ENCODE peak calls at places on chromosomes 6 and 20, in eight cellular contexts. Z is astrocyte of the spinal cord, U is body of pancreas, B is pancreas, F is testis, D is cardiac fibroblast, O is fibroblast of the aortic adventitia, J is vagina. W is an unnamed sample.

GRCh38 chr20:25321991-25322390 is 68.6 kb downstream of the ABHD12 start:
- DNase-seq in Z (no peak), U (no peak), B (no peak), F (no peak), D (no peak), O (no peak), J (no peak), W (no peak)

GRCh38 chr6:13359287-13359686 is 30.9 kb upstream of the TBC1D7 start:
- DNase-seq in Z (no peak), U (no peak), B (no peak), F (no peak), D (no peak), O (no peak), J (no peak), W (no peak)

GRCh38 chr6:87396595-87397392 is 11.0 kb upstream of the CFAP206 start:
- DNase-seq in Z (no peak), U (no peak), B (no peak), F (no peak), D (no peak), O (no peak), J (no peak), W (no peak)

GRCh38 chr6:155493694-155494143 is 38.1 kb upstream of the NOX3 start:
- DNase-seq in Z (peak; percentile 99), U (peak; percentile 27), B (no peak), F (no peak), D (peak; percentile 100), O (peak; percentile 99), J (no peak), W (peak; percentile 100)

GRCh38 chr20:48054051-48054450 is 268.8 kb upstream of the SULF2 start:
- DNase-seq in Z (no peak), U (no peak), B (no peak), F (no peak), D (no peak), O (no peak), J (no peak), W (no peak)

GRCh38 chr20:8853805-8854338 is 215.0 kb upstream of the PLCB4 start:
- DNase-seq in Z (peak; percentile 84), U (peak; percentile 27), B (peak; percentile 38), F (peak; percentile 45), D (peak; percentile 90), O (peak; percentile 85), J (no peak), W (peak; percentile 81)

GRCh38 chr20:19546648-19547047 is 211.4 kb upstream of the RIN2 start:
- DNase-seq in Z (no peak), U (no peak), B (no peak), F (no peak), D (no peak), O (no peak), J (no peak), W (no peak)

GRCh38 chr6:166488081-166488685 is 98.3 kb downstream of the RAMACL start:
- DNase-seq in Z (peak; percentile 43), U (no peak), B (no peak), F (peak; percentile 67), D (peak; percentile 67), O (peak; percentile 23), J (no peak), W (peak; percentile 8)

GRCh38 chr20:40511478-40511877 is 177.6 kb downstream of the MAFB start:
- DNase-seq in Z (peak; percentile 88), U (no peak), B (no peak), F (no peak), D (peak; percentile 22), O (peak; percentile 83), J (no peak), W (peak; percentile 96)

GRCh38 chr6:3315068-3315467 is 56.3 kb downstream of the PSMG4 start:
- DNase-seq in Z (no peak), U (no peak), B (no peak), F (no peak), D (no peak), O (no peak), J (no peak), W (no peak)

GRCh38 chr6:65461121-65461520 is 245.9 kb downstream of the EYS start:
- DNase-seq in Z (no peak), U (no peak), B (no peak), F (no peak), D (no peak), O (no peak), J (no peak), W (no peak)

GRCh38 chr20:2421247-2421646 is 40.5 kb downstream of the TGM6 start:
- DNase-seq in Z (no peak), U (no peak), B (no peak), F (no peak), D (peak; percentile 1), O (peak; percentile 6), J (no peak), W (no peak)
- TF ChIP-seq CTCF in Z (no peak), U (no peak), B (no peak), F (no peak), D (peak; percentile 12), O (peak; percentile 36), J (no peak), W (peak; percentile 40)

GRCh38 chr20:62816879-62817873 is at the start of gene COL9A3:
- DNase-seq in Z (no peak), U (peak; percentile 43), B (no peak), F (no peak), D (no peak), O (no peak), J (no peak), W (no peak)
- H3K4me3 ChIP-seq in Z (no peak within 1 kb of the TSS), U (no peak within 1 kb of the TSS), B (peak within 1 kb of the TSS; percentile 12), F (peak within 1 kb of the TSS; percentile 40), D (no peak within 1 kb of the TSS), O (peak within 1 kb of the TSS; percentile 31), J (peak within 1 kb of the TSS; percentile 32), W (peak within 1 kb of the TSS; percentile 9)

DNA sequence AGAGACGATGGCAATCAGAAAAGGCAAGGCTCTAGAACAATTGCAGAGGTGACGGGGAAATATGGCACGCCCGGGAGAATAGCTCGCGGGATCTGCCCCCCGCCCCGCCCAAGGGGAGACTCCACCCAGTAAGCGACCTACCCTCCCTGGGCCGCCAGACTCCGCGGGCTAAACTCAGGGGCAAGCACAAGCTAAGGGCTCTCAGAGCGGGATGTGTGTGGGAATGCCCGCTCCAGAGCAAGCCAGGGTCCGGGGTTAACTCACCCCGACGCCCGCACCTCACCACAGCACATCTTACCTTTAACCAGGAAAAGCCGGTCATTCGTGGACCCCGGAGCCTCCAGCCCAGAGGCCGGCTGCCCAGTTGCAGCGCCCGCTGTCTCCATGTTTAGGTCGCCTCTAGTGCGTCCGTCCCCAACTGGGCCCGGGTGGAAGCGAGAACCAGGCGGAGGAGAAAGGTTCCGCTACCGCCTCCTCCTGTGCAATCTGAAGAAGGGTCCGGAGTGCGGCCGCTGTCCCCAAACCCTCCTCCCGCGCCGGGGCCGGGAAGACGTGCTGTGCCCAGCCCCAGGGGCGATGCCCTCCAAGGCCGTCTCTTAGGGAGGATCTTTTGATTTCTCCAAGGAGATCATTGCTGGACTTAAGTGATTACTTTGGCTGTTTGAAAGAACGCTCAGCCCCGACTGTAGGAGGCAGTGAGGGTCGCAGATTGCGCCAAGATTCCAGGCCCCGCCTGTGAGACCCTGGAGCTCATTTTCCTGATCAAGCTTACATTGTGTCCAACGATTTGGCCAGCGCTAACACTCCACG is at the start of gene TMEM242:
- DNase-seq in Z (peak; percentile 97), U (peak; percentile 92), B (peak; percentile 92), F (peak; percentile 91), D (peak; percentile 97), O (peak; percentile 95), J (no peak), W (peak; percentile 93)
- TF ChIP-seq CTCF in Z (peak; percentile 26), U (peak; percentile 49), B (no peak), F (peak; percentile 11), D (peak; percentile 40), O (peak; percentile 51), J (peak; percentile 27), W (peak; percentile 19)

GRCh38 chr6:30885481-30885998 is 1.2 kb downstream of the DDR1 start:
- DNase-seq in Z (no peak), U (peak; percentile 72), B (peak; percentile 65), F (no peak), D (peak; percentile 18), O (no peak), J (no peak), W (peak; percentile 21)
- H3K4me3 ChIP-seq in Z (peak overlapping the region; percentile 68), U (no peak overlapping the region), B (peak overlapping the region; percentile 75), F (peak overlapping the region; percentile 73), D (peak overlapping the region; percentile 60), O (peak overlapping the region; percentile 78), J (peak overlapping the region; percentile 82), W (peak overlapping the region; percentile 78)

GRCh38 chr20:3934628-3935027 is 45.4 kb downstream of the PANK2 start:
- DNase-seq in Z (no peak), U (no peak), B (no peak), F (no peak), D (peak; percentile 44), O (no peak), J (no peak), W (peak; percentile 47)

GRCh38 chr20:3937618-3938017 is 48.4 kb downstream of the PANK2 start:
- DNase-seq in Z (no peak), U (no peak), B (no peak), F (no peak), D (no peak), O (no peak), J (no peak), W (no peak)

GRCh38 chr20:3933126-3933684 is 44.0 kb downstream of the PANK2 start:
- DNase-seq in Z (no peak), U (no peak), B (no peak), F (no peak), D (no peak), O (no peak), J (no peak), W (no peak)

GRCh38 chr20:3935956-3936340 is 46.8 kb downstream of the PANK2 start:
- DNase-seq in Z (no peak), U (no peak), B (no peak), F (no peak), D (no peak), O (no peak), J (no peak), W (no peak)

DNA sequence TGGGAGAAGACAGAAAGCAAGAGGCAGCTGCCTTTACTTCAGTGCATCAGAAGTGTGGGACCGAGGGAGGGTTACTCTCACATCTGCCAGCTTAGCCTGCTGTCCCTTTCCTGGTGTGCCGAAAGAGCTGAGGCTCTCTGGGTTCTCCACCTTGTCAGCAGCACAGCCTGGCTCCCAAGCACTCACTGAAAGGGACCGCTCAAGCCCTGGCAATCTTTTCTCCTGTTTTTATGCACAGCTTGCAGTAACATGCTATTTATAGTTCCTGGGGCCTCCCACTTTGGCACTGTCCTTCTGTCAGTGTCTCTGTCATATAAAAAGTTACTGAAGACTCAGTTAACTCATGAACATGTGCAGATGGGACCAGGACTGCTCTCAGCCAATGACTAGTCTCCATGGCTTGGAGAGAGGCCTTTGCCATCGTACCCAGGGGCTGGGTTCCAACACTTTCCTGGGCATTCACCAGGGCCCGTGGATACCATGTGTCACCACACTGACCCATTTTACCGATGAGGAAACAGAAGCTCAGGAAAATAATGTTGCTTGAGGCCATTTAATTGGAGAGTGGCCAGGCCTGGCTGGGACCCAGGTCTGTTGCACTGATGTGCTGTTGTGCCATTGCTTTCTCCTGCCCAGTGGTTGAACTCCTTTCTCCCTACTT is 46.2 kb downstream of the PANK2 start:
- DNase-seq in Z (no peak), U (no peak), B (no peak), F (peak; percentile 79), D (no peak), O (peak; percentile 54), J (no peak), W (peak; percentile 59)
- TF ChIP-seq CTCF in Z (no peak), U (no peak), B (no peak), F (no peak), D (no peak), O (no peak), J (no peak), W (no peak)

GRCh38 chr20:21681932-21682318 is 23.5 kb upstream of the PAX1 start:
- DNase-seq in Z (no peak), U (no peak), B (no peak), F (no peak), D (no peak), O (no peak), J (peak; percentile 25), W (no peak)
- H3K4me3 ChIP-seq in Z (no peak overlapping the region), U (no peak overlapping the region), B (no peak overlapping the region), F (no peak overlapping the region), D (no peak overlapping the region), O (no peak overlapping the region), J (no peak overlapping the region), W (peak overlapping the region; percentile 29)

W was measured in AG10803.